ENCODE peak calls at places on chromosomes 3 and 15, in six cellular contexts. H is brain microvascular endothelial cell, R is Panc1, T is fibroblast of lung, I is left lung, G is breast epithelium. L is an unnamed sample.

GRCh38 chr3:196322-197153 is at the start of gene CHL1:
- DNase-seq in I (no peak), H (no peak), G (no peak), T (no peak), R (no peak), L (no peak)

GRCh38 chr3:20039765-20040475 is at the start of gene KAT2B:
- DNase-seq in I (peak; percentile 87), R (no peak), T (peak; percentile 60), H (peak; percentile 36), G (peak; percentile 52), L (no peak)

GRCh38 chr3:141235661-141236171 is 4.1 kb downstream of the PXYLP1 start:
- DNase-seq in H (no peak), I (no peak), G (no peak), R (no peak), T (no peak), L (no peak)

GRCh38 chr15:46654993-46655392 is 1020.2 kb downstream of the SQOR start:
- DNase-seq in I (no peak), T (no peak), H (no peak), R (no peak), G (no peak), L (no peak)

GRCh38 chr15:48507416-48508065 is 138.0 kb downstream of the FBN1 start:
- DNase-seq in H (peak; percentile 57), I (no peak), R (peak; percentile 39), T (peak; percentile 59), G (no peak), L (no peak)

GRCh38 chr15:48315041-48315440 is 16.2 kb upstream of the DUT start:
- DNase-seq in H (no peak), I (no peak), G (no peak), R (no peak), T (no peak), L (no peak)

GRCh38 chr3:18512007-18512406 is 86.9 kb upstream of the SATB1 start:
- DNase-seq in R (no peak), H (no peak), T (no peak), I (no peak), G (no peak), L (no peak)

GRCh38 chr3:81689617-81690016 is 71.8 kb downstream of the GBE1 start:
- DNase-seq in R (no peak), I (no peak), G (no peak), T (no peak), H (no peak), L (no peak)

GRCh38 chr3:170290194-170290593 is 67.3 kb upstream of the SKIL start:
- DNase-seq in I (no peak), T (no peak), G (no peak), R (no peak), H (no peak), L (no peak)

GRCh38 chr15:76286231-76286879 is 24.9 kb downstream of the ETFA start:
- DNase-seq in I (no peak), H (no peak), G (no peak), R (no peak), T (no peak), L (no peak)

GRCh38 chr15:69729167-69729748 is 276.6 kb downstream of the RPLP1 start:
- DNase-seq in I (no peak), T (no peak), H (peak; percentile 25), R (peak; percentile 32), G (no peak), L (no peak)

GRCh38 chr15:28935316-28935715 is 49.5 kb downstream of the APBA2 start:
- DNase-seq in T (no peak), R (no peak), H (no peak), G (no peak), I (no peak), L (no peak)

GRCh38 chr3:79167651-79168416 is 600.0 kb downstream of the ROBO1 start:
- DNase-seq in G (no peak), I (no peak), R (no peak), T (peak; percentile 97), H (peak; percentile 91), L (no peak)

GRCh38 chr3:119125742-119126507 is 20.0 kb upstream of the TEX55 start:
- DNase-seq in I (no peak), R (no peak), T (no peak), G (no peak), H (no peak), L (no peak)

GRCh38 chr3:123610331-123610730 is 25.5 kb upstream of the HACD2 start:
- DNase-seq in R (no peak), G (no peak), H (no peak), I (no peak), T (no peak), L (no peak)

GRCh38 chr3:12638105-12638504 is 25.8 kb downstream of the RAF1 start:
- DNase-seq in G (no peak), T (peak; percentile 68), H (no peak), I (no peak), R (no peak), L (no peak)

GRCh38 chr3:133874344-133874743 is 21.3 kb downstream of the RAB6B start:
- DNase-seq in I (no peak), T (no peak), G (no peak), H (no peak), R (no peak), L (no peak)

GRCh38 chr3:192122832-192123594 is 604.3 kb downstream of the FGF12 start:
- DNase-seq in T (peak; percentile 7), I (no peak), H (no peak), G (no peak), R (no peak), L (no peak)

GRCh38 chr3:8658326-8659212 is 14.0 kb upstream of the SSUH2 start:
- DNase-seq in I (peak; percentile 90), T (peak; percentile 90), G (peak; percentile 27), R (no peak), H (peak; percentile 87), L (peak; percentile 86)

GRCh38 chr15:72195101-72195511 is 2.5 kb downstream of the GRAMD2A start:
- DNase-seq in T (no peak), I (peak; percentile 54), G (no peak), H (no peak), R (no peak), L (no peak)

GRCh38 chr3:79517766-79518413 is 249.9 kb downstream of the ROBO1 start:
- DNase-seq in T (peak; percentile 46), I (no peak), R (no peak), G (no peak), H (peak; percentile 49), L (no peak)

GRCh38 chr15:40878785-40879184 is 4.8 kb upstream of the RHOV start:
- DNase-seq in G (no peak), I (no peak), T (peak; percentile 64), H (no peak), R (no peak), L (no peak)

GRCh38 chr3:139537325-139537724 is 2.2 kb downstream of the RBP1 start:
- DNase-seq in R (no peak), T (peak; percentile 98), G (no peak), H (peak; percentile 57), I (no peak), L (no peak)

GRCh38 chr3:160136421-160136820 is 88.8 kb upstream of the C3orf80 start:
- DNase-seq in H (no peak), I (no peak), G (no peak), R (no peak), T (no peak), L (no peak)

GRCh38 chr3:154090116-154090420 is 31.1 kb upstream of the ARHGEF26 start:
- DNase-seq in H (peak; percentile 7), G (no peak), I (no peak), T (no peak), R (no peak), L (no peak)

GRCh38 chr3:35562141-35562540 is 77.2 kb upstream of the ARPP21 start:
- DNase-seq in G (no peak), R (no peak), H (no peak), I (no peak), T (no peak), L (no peak)

GRCh38 chr15:101346928-101347327 is 51.9 kb upstream of the SNRPA1 start:
- DNase-seq in T (no peak), H (no peak), G (no peak), R (no peak), I (no peak), L (no peak)

GRCh38 chr3:23820888-23821287 is 15.1 kb downstream of the UBE2E1 start:
- DNase-seq in R (no peak), T (no peak), H (no peak), I (no peak), G (no peak), L (no peak)

GRCh38 chr3:70990723-70991122 is 592.8 kb downstream of the FOXP1 start:
- DNase-seq in T (peak; percentile 71), H (no peak), G (no peak), I (no peak), R (no peak), L (no peak)

GRCh38 chr3:23389089-23389488 is 186.0 kb downstream of the UBE2E2 start:
- DNase-seq in R (no peak), I (no peak), T (no peak), G (peak; percentile 56), H (no peak), L (no peak)

GRCh38 chr3:170741756-170742530 is 128.1 kb downstream of the RPL22L1 start:
- DNase-seq in R (no peak), G (no peak), H (no peak), I (no peak), T (peak; percentile 63), L (no peak)

DNA sequence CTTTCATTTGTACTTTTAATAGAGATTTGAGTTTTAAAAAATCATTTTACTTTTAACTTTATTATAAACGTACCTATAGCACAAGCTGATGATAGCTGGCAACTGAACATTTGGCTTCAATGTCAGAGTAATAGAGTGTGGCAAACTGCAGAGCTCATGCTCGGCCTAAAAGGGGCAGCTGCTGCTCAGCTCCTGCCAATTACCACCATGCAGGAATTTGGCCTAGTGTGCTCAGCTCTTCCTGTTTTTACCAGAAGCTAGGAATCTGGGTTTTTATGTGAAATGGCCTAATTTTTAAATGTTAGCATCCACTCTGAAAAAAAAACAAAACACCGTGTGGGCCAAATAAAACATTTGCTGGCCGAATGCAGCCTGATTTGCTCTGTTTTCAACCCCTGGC is 1.8 kb downstream of the IFT122 start:
- DNase-seq in T (peak; percentile 62), R (no peak), I (no peak), H (no peak), G (no peak), L (no peak)
- TF ChIP-seq CTCF in T (no peak), R (no peak), I (no peak), H (peak; percentile 8), G (no peak), L (no peak)

GRCh38 chr3:11115548-11115947 is 38.7 kb upstream of the HRH1 start:
- DNase-seq in H (no peak), R (no peak), T (no peak), G (no peak), I (no peak), L (no peak)
- H3K27ac ChIP-seq in H (no peak overlapping the region), R (no peak overlapping the region), T (no peak overlapping the region), G (no peak overlapping the region), I (no peak overlapping the region), L (no peak overlapping the region)

DNA sequence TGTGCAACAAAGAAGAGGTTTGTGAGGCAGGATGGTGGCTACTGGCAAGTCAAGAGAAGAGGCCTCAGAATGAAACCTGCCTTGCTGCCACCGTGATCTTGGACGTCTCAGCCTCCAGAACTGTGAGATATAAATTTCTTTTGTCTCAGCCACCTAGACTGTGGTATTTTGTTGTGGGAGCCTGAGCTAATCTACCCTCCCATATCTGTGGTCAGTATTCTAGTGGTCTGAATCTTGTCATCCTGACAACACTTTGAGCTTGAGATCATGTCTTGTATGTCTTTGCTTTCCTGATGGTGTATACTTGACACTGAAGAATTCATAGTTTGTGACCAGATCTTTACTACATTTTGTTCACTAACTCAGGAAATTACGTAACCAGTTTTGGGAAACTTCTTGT is 240.6 kb upstream of the GOLIM4 start:
- DNase-seq in G (no peak), I (no peak), H (peak; percentile 28), R (no peak), T (peak; percentile 40), L (no peak)
- H3K4me3 ChIP-seq in G (no peak overlapping the region), I (no peak overlapping the region), H (no peak overlapping the region), R (no peak overlapping the region), T (no peak overlapping the region), L (no peak overlapping the region)

GRCh38 chr15:44720460-44721185 is 9.3 kb downstream of the B2M start:
- DNase-seq in R (no peak), H (no peak), I (no peak), G (no peak), T (no peak), L (no peak)
- TF ChIP-seq CTCF in R (no peak), H (no peak), I (no peak), G (no peak), T (no peak), L (no peak)